ENCODE peak calls at places on chromosome 2, in five cellular contexts. F is GM12864, Y is Peyer's patch, C is PC-3, S is astrocyte. E is an unnamed sample.

GRCh38 chr2:230930149-230930780 is 5.2 kb upstream of the GPR55 start:
- DNase-seq in F (no peak), Y (no peak), C (no peak), S (no peak), E (no peak)

GRCh38 chr2:172822585-172822984 is 86.9 kb downstream of the RAPGEF4 start:
- DNase-seq in F (no peak), Y (no peak), C (no peak), S (no peak), E (no peak)

GRCh38 chr2:11075221-11075620 is 80.0 kb upstream of the SLC66A3 start:
- DNase-seq in F (no peak), Y (no peak), C (no peak), S (no peak), E (no peak)

GRCh38 chr2:196275646-196276352 is 104.4 kb upstream of the STK17B start:
- DNase-seq in F (no peak), Y (peak; percentile 39), C (peak; percentile 35), S (peak; percentile 29), E (no peak)

GRCh38 chr2:1643220-1643619 is 101.1 kb downstream of the PXDN start:
- DNase-seq in F (no peak), Y (no peak), C (no peak), S (no peak), E (no peak)

GRCh38 chr2:54402350-54402749 is 53.8 kb upstream of the SPTBN1 start:
- DNase-seq in F (no peak), Y (no peak), C (no peak), S (no peak), E (no peak)

GRCh38 chr2:195898505-195898904 is 170.1 kb downstream of the DNAH7 start:
- DNase-seq in F (no peak), Y (peak; percentile 24), C (peak; percentile 35), S (peak; percentile 100), E (no peak)

GRCh38 chr2:74872310-74872923 is 38.5 kb downstream of the HK2 start:
- DNase-seq in F (no peak), Y (no peak), C (no peak), S (no peak), E (no peak)

GRCh38 chr2:237156131-237156856 is 70.6 kb downstream of the COPS8 start:
- DNase-seq in F (no peak), Y (no peak), C (no peak), S (peak; percentile 92), E (no peak)

GRCh38 chr2:105184420-105184819 is 57.1 kb upstream of the GPR45 start:
- DNase-seq in F (no peak), Y (no peak), C (no peak), S (no peak), E (no peak)

GRCh38 chr2:179884193-179884592 is 22.8 kb upstream of the ZNF385B start:
- DNase-seq in F (no peak), Y (no peak), C (no peak), S (no peak), E (no peak)

GRCh38 chr2:230770804-230771203 is 58.2 kb downstream of the CAB39 start:
- DNase-seq in F (no peak), Y (no peak), C (no peak), S (no peak), E (no peak)

GRCh38 chr2:240503848-240504247 is 53.9 kb downstream of the ANKMY1 start:
- DNase-seq in F (no peak), Y (no peak), C (no peak), S (no peak), E (no peak)

GRCh38 chr2:168155680-168156079 is 91.7 kb downstream of the STK39 start:
- DNase-seq in F (no peak), Y (no peak), C (no peak), S (no peak), E (no peak)

GRCh38 chr2:77552956-77553355 is 30.8 kb upstream of the LRRTM4 start:
- DNase-seq in F (no peak), Y (no peak), C (no peak), S (peak; percentile 2), E (no peak)

GRCh38 chr2:213420829-213421385 is 136.6 kb downstream of the SPAG16 start:
- DNase-seq in F (no peak), Y (no peak), C (no peak), S (no peak), E (no peak)

GRCh38 chr2:174827371-174828369 is 63.4 kb upstream of the CHRNA1 start:
- DNase-seq in F (no peak), Y (no peak), C (peak; percentile 73), S (peak; percentile 51), E (no peak)

GRCh38 chr2:11907178-11907577 is 160.7 kb downstream of the LPIN1 start:
- DNase-seq in F (no peak), Y (no peak), C (no peak), S (no peak), E (no peak)

GRCh38 chr2:137173514-137173913 is 408.2 kb downstream of the THSD7B start:
- DNase-seq in F (peak; percentile 18), Y (no peak), C (peak; percentile 78), S (peak; percentile 94), E (peak; percentile 38)
- TF ChIP-seq CTCF in F (peak; percentile 53), Y (no peak), C (peak; percentile 68), S (peak; percentile 69), E (peak; percentile 48)

GRCh38 chr2:154589514-154589913 is 109.0 kb upstream of the KCNJ3 start:
- DNase-seq in F (no peak), Y (no peak), C (no peak), S (no peak), E (no peak)

GRCh38 chr2:154588838-154589237 is 109.7 kb upstream of the KCNJ3 start:
- DNase-seq in F (no peak), Y (no peak), C (no peak), S (no peak), E (no peak)

GRCh38 chr2:154587739-154588138 is 110.8 kb upstream of the KCNJ3 start:
- DNase-seq in F (no peak), Y (no peak), C (no peak), S (no peak), E (no peak)

GRCh38 chr2:154591294-154591693 is 107.2 kb upstream of the KCNJ3 start:
- DNase-seq in F (no peak), Y (no peak), C (no peak), S (no peak), E (no peak)
- TF ChIP-seq CTCF in F (no peak), Y (no peak), C (no peak), S (no peak), E (no peak)

GRCh38 chr2:38508311-38509039 is 94.3 kb downstream of the HNRNPLL start:
- DNase-seq in F (peak; percentile 73), Y (peak; percentile 85), C (peak; percentile 87), S (peak; percentile 46), E (peak; percentile 77)
- TF ChIP-seq CTCF in F (peak; percentile 87), Y (peak; percentile 59), C (peak; percentile 85), S (peak; percentile 34), E (peak; percentile 88)

DNA sequence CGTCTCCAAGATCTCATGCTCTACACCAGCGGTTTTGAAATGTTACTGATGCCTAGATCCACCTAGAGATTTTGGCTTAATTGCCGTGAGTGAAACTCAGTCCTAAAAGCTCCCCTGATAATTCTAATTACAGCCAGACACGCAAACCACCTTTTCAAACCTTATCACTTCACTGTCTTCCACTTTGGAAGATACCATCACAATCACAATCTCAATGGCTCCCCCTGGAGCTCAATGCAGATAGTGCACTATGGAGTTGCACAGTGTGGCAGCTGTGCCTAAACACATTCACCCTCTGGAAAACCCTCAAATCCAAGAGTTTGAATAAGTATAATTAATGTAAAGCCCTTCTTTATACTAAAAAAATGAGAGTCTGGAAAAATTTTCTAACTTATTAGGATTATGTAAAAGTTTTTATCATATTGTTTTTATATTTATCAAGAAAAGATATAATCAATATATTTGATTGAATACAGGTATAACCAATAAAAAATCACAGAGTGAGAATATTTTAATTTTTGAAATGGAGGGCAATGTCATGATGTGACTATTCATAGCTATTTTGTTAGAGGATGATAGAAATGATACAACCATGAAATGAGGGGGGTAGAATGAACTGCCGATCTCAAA is 102.9 kb upstream of the SLC8A1 start:
- DNase-seq in F (peak; percentile 4), Y (peak; percentile 48), C (peak; percentile 81), S (peak; percentile 17), E (peak; percentile 15)
- TF ChIP-seq CTCF in F (peak; percentile 88), Y (peak; percentile 57), C (peak; percentile 91), S (peak; percentile 71), E (peak; percentile 89)